ENCODE peak calls at places on chromosome 5, in six cellular contexts. W, V, C, L, O and R are unnamed samples.

GRCh38 chr5:72185717-72186388 is 78.6 kb downstream of the MAP1B start:
- DNase-seq in O (no peak), V (no peak), L (no peak), W (no peak), C (no peak), R (no peak)

GRCh38 chr5:143316844-143317631 is 86.4 kb downstream of the NR3C1 start:
- DNase-seq in C (no peak), L (no peak), V (no peak), O (no peak), W (peak), R (no peak)

GRCh38 chr5:74477761-74478160 is 162.8 kb downstream of the ENC1 start:
- DNase-seq in O (no peak), L (no peak), V (no peak), W (no peak), C (no peak), R (no peak)

GRCh38 chr5:138449501-138450239 is 10.8 kb downstream of the REEP2 start:
- DNase-seq in V (peak), C (peak), O (peak), W (peak), L (peak), R (peak)

GRCh38 chr5:57111993-57112392 is 61.9 kb upstream of the GPBP1 start:
- DNase-seq in L (no peak), W (no peak), V (no peak), O (no peak), C (no peak), R (no peak)

GRCh38 chr5:143594913-143595818 is 191.7 kb upstream of the NR3C1 start:
- DNase-seq in C (peak), W (peak), L (no peak), O (no peak), V (no peak), R (no peak)

GRCh38 chr5:21573915-21574314 is 1279.2 kb downstream of the CDH12 start:
- DNase-seq in V (no peak), C (no peak), W (no peak), O (no peak), L (no peak), R (no peak)

GRCh38 chr5:36243653-36244052 is 1.9 kb upstream of the NADK2 start:
- DNase-seq in O (no peak), L (no peak), W (no peak), C (no peak), V (no peak), R (no peak)

GRCh38 chr5:83917261-83917908 is 196.7 kb upstream of the HAPLN1 start:
- DNase-seq in W (no peak), L (no peak), C (no peak), O (no peak), V (no peak), R (no peak)

GRCh38 chr5:10400411-10400810 is 41.3 kb upstream of the ROPN1L start:
- DNase-seq in C (no peak), V (no peak), O (no peak), L (no peak), W (no peak), R (no peak)

GRCh38 chr5:15353086-15353645 is 146.8 kb upstream of the FBXL7 start:
- DNase-seq in L (no peak), V (no peak), C (no peak), W (no peak), O (no peak), R (no peak)

GRCh38 chr5:32504923-32505596 is 60.5 kb upstream of the ZFR start:
- DNase-seq in O (peak), C (no peak), V (no peak), W (peak), L (peak), R (no peak)

GRCh38 chr5:73174100-73174815 is 1.3 kb downstream of the TMEM174 start:
- DNase-seq in O (no peak), L (no peak), V (no peak), C (no peak), W (no peak), R (no peak)

GRCh38 chr5:76765249-76765648 is 49.3 kb downstream of the F2R start:
- DNase-seq in L (peak), V (no peak), O (no peak), W (peak), C (no peak), R (no peak)

GRCh38 chr5:66849803-66850202 is 253.6 kb downstream of the MAST4 start:
- DNase-seq in W (peak), L (no peak), C (peak), V (no peak), O (no peak), R (no peak)

GRCh38 chr5:132239776-132240175 is 12.1 kb upstream of the P4HA2 start:
- DNase-seq in O (no peak), L (no peak), C (no peak), V (no peak), W (no peak), R (no peak)

GRCh38 chr5:81825237-81825636 is 74.3 kb upstream of the SSBP2 start:
- DNase-seq in V (peak), W (peak), O (no peak), C (peak), L (peak), R (no peak)

GRCh38 chr5:127029513-127030258 is 672 bp downstream of the MARCHF3 start:
- DNase-seq in O (peak), L (no peak), W (peak), C (peak), V (peak), R (peak)
- TF ChIP-seq CTCF in O (peak), L (peak), W (peak), C (peak), V (peak), R (no peak)

GRCh38 chr5:174045470-174046025 is at the start of gene NSG2:
- DNase-seq in O (peak), V (peak), C (peak), W (peak), L (peak), R (no peak)
- TF ChIP-seq CTCF in O (peak), V (peak), C (peak), W (peak), L (peak), R (no peak)

GRCh38 chr5:148827723-148828122 is 1.3 kb downstream of the ADRB2 start:
- DNase-seq in L (no peak), O (no peak), W (no peak), C (no peak), V (no peak), R (no peak)

GRCh38 chr5:148830220-148830619 is 3.8 kb downstream of the ADRB2 start:
- DNase-seq in C (no peak), L (no peak), O (no peak), V (no peak), W (no peak), R (no peak)

GRCh38 chr5:148829248-148829594 is 2.8 kb downstream of the ADRB2 start:
- DNase-seq in C (no peak), W (no peak), V (no peak), L (no peak), O (no peak), R (no peak)

GRCh38 chr5:148829734-148830133 is 3.3 kb downstream of the ADRB2 start:
- DNase-seq in C (no peak), V (no peak), W (no peak), L (no peak), O (no peak), R (no peak)

GRCh38 chr5:148828461-148829247 is 2.2 kb downstream of the ADRB2 start:
- DNase-seq in W (no peak), O (no peak), V (no peak), L (no peak), C (no peak), R (no peak)
- TF ChIP-seq CTCF in W (no peak), O (no peak), V (peak), L (no peak), C (no peak), R (peak)

DNA sequence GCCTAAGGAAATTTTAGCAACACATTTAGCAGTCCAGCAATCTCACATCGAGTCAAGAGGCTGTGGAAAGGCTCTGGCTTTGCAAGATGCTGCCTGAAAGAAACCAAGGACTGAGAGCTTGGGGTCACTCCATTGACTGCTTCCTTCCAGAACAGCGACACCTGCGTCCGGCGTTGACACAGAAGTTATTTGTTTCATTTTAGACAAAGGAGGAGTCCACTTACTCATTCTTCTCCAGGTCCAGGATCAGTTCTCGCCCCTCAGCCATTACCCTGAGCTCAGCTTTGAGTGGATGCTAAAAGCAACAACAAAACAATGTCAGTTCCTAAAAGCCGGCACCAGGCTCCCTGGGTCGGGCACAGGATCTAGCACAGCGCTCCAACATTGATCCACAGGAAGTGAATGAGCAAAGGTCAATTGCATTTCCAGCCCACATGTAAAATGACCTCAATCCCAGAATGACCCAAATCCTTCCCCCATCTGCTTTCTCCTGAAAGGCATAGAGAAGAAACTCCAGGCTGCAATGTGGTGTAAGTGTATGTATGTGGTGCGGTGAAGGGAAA is 11.3 kb downstream of the ADAM19 start:
- DNase-seq in L (no peak), C (no peak), W (peak), V (no peak), O (no peak), R (no peak)
- TF ChIP-seq CTCF in L (no peak), C (no peak), W (peak), V (peak), O (no peak), R (no peak)